ENCODE peak calls at places on chromosomes 4 and X, in five cellular contexts. One of them, this sample, is unnamed.
A peak's percentile ranks its signal among the peaks of the same experiment; 100 is the strongest.

GRCh38 chr4:182895791-182896292 is 21.3 kb downstream of the DCTD start:
- DNase-seq in transverse colon: peak; percentile 12
- DNase-seq in lower leg skin: peak; percentile 25
- DNase-seq in fibroblast of mammary gland: no peak
- DNase-seq in progenitor cell of endocrine pancreas: no peak
- DNase-seq in this sample: no peak

GRCh38 chr4:7779194-7779768 is 160.4 kb downstream of the AFAP1 start:
- DNase-seq in progenitor cell of endocrine pancreas: no peak
- DNase-seq in lower leg skin: no peak
- DNase-seq in fibroblast of mammary gland: peak; percentile 81
- DNase-seq in transverse colon: no peak
- DNase-seq in this sample: no peak

GRCh38 chr4:6776920-6777635 is 5.4 kb upstream of the KIAA0232 start:
- DNase-seq in lower leg skin: no peak
- DNase-seq in transverse colon: no peak
- DNase-seq in fibroblast of mammary gland: no peak
- DNase-seq in progenitor cell of endocrine pancreas: no peak
- DNase-seq in this sample: no peak

GRCh38 chr4:83022724-83023427 is 12.1 kb upstream of the COPS4 start:
- DNase-seq in progenitor cell of endocrine pancreas: no peak
- DNase-seq in lower leg skin: no peak
- DNase-seq in transverse colon: no peak
- DNase-seq in fibroblast of mammary gland: peak; percentile 80
- DNase-seq in this sample: no peak

GRCh38 chr4:109559983-109560686 is at the start of gene MCUB:
- DNase-seq in fibroblast of mammary gland: peak; percentile 85
- DNase-seq in lower leg skin: peak; percentile 97
- DNase-seq in transverse colon: peak; percentile 89
- DNase-seq in progenitor cell of endocrine pancreas: peak; percentile 65
- DNase-seq in this sample: peak; percentile 81

GRCh38 chrX:92247076-92247475 is 467.9 kb downstream of the PCDH11X start:
- DNase-seq in progenitor cell of endocrine pancreas: no peak
- DNase-seq in transverse colon: no peak
- DNase-seq in fibroblast of mammary gland: peak; percentile 1
- DNase-seq in lower leg skin: no peak
- DNase-seq in this sample: no peak

GRCh38 chrX:40094041-40094899 is 3.5 kb downstream of the BCOR start:
- DNase-seq in lower leg skin: peak; percentile 90
- DNase-seq in progenitor cell of endocrine pancreas: no peak
- DNase-seq in transverse colon: peak; percentile 60
- DNase-seq in fibroblast of mammary gland: no peak
- DNase-seq in this sample: peak; percentile 79

GRCh38 chrX:40148439-40149285 is 50.9 kb upstream of the BCOR start:
- DNase-seq in lower leg skin: no peak
- DNase-seq in fibroblast of mammary gland: no peak
- DNase-seq in transverse colon: peak; percentile 54
- DNase-seq in progenitor cell of endocrine pancreas: no peak
- DNase-seq in this sample: no peak

GRCh38 chr4:95107635-95108034 is 349.9 kb downstream of the BMPR1B start:
- DNase-seq in progenitor cell of endocrine pancreas: no peak
- DNase-seq in transverse colon: no peak
- DNase-seq in lower leg skin: no peak
- DNase-seq in fibroblast of mammary gland: peak; percentile 88
- DNase-seq in this sample: no peak

GRCh38 chr4:37661643-37662221 is 24.4 kb downstream of the RELL1 start:
- DNase-seq in progenitor cell of endocrine pancreas: no peak
- DNase-seq in transverse colon: no peak
- DNase-seq in lower leg skin: no peak
- DNase-seq in fibroblast of mammary gland: peak; percentile 65
- DNase-seq in this sample: no peak

GRCh38 chrX:119063428-119063827 is 9.4 kb upstream of the CT47C1 start:
- DNase-seq in transverse colon: no peak
- DNase-seq in lower leg skin: no peak
- DNase-seq in progenitor cell of endocrine pancreas: no peak
- DNase-seq in fibroblast of mammary gland: no peak
- DNase-seq in this sample: no peak

GRCh38 chrX:9573282-9574106 is 108.6 kb downstream of the TBL1X start:
- DNase-seq in transverse colon: no peak
- DNase-seq in lower leg skin: peak; percentile 40
- DNase-seq in fibroblast of mammary gland: no peak
- DNase-seq in progenitor cell of endocrine pancreas: no peak
- DNase-seq in this sample: no peak

GRCh38 chrX:103073442-103073841 is 9.5 kb upstream of the BEX1 start:
- DNase-seq in transverse colon: no peak
- DNase-seq in lower leg skin: no peak
- DNase-seq in progenitor cell of endocrine pancreas: no peak
- DNase-seq in fibroblast of mammary gland: no peak
- DNase-seq in this sample: no peak

GRCh38 chrX:5051831-5052491 is 1176.7 kb downstream of the NLGN4X start:
- DNase-seq in lower leg skin: peak; percentile 86
- DNase-seq in fibroblast of mammary gland: peak; percentile 47
- DNase-seq in progenitor cell of endocrine pancreas: no peak
- DNase-seq in transverse colon: peak; percentile 13
- DNase-seq in this sample: no peak

GRCh38 chr4:93834371-93835066 is 6.0 kb downstream of the ATOH1 start:
- DNase-seq in transverse colon: no peak
- DNase-seq in fibroblast of mammary gland: no peak
- DNase-seq in lower leg skin: no peak
- DNase-seq in progenitor cell of endocrine pancreas: peak; percentile 15
- DNase-seq in this sample: no peak

GRCh38 chr4:169315530-169316306 is 45.0 kb upstream of the SH3RF1 start:
- DNase-seq in fibroblast of mammary gland: peak; percentile 70
- DNase-seq in transverse colon: peak; percentile 13
- DNase-seq in lower leg skin: no peak
- DNase-seq in progenitor cell of endocrine pancreas: no peak
- DNase-seq in this sample: no peak

GRCh38 chrX:109344666-109345065 is 137.2 kb downstream of the GUCY2F start:
- DNase-seq in lower leg skin: no peak
- DNase-seq in progenitor cell of endocrine pancreas: no peak
- DNase-seq in transverse colon: no peak
- DNase-seq in fibroblast of mammary gland: no peak
- DNase-seq in this sample: no peak

GRCh38 chr4:65033899-65034298 is 624.6 kb upstream of the TECRL start:
- DNase-seq in fibroblast of mammary gland: peak; percentile 0
- DNase-seq in transverse colon: no peak
- DNase-seq in lower leg skin: no peak
- DNase-seq in progenitor cell of endocrine pancreas: no peak
- DNase-seq in this sample: no peak

GRCh38 chrX:149079805-149080406 is 425.2 kb downstream of the IDS start:
- DNase-seq in lower leg skin: no peak
- DNase-seq in transverse colon: no peak
- DNase-seq in progenitor cell of endocrine pancreas: no peak
- DNase-seq in fibroblast of mammary gland: no peak
- DNase-seq in this sample: no peak

GRCh38 chr4:1470816-1471442 is 64.7 kb upstream of the NKX1-1 start:
- DNase-seq in progenitor cell of endocrine pancreas: no peak
- DNase-seq in transverse colon: no peak
- DNase-seq in fibroblast of mammary gland: no peak
- DNase-seq in lower leg skin: peak; percentile 79
- DNase-seq in this sample: no peak

GRCh38 chr4:69861756-69862155 is 1.8 kb upstream of the SULT1E1 start:
- DNase-seq in transverse colon: no peak
- DNase-seq in lower leg skin: no peak
- DNase-seq in progenitor cell of endocrine pancreas: no peak
- DNase-seq in fibroblast of mammary gland: no peak
- DNase-seq in this sample: no peak

GRCh38 chr4:120749445-120750151 is 172.9 kb downstream of the PRDM5 start:
- DNase-seq in fibroblast of mammary gland: no peak
- DNase-seq in transverse colon: peak; percentile 72
- DNase-seq in lower leg skin: no peak
- DNase-seq in progenitor cell of endocrine pancreas: no peak
- DNase-seq in this sample: no peak

GRCh38 chr4:158170691-158171455 is 2.0 kb downstream of the GASK1B start:
- DNase-seq in transverse colon: peak; percentile 45
- DNase-seq in lower leg skin: peak; percentile 90
- DNase-seq in progenitor cell of endocrine pancreas: no peak
- DNase-seq in fibroblast of mammary gland: peak; percentile 63
- DNase-seq in this sample: peak; percentile 74

GRCh38 chrX:154991039-154991438 is 31.5 kb downstream of the F8 start:
- DNase-seq in fibroblast of mammary gland: no peak
- DNase-seq in lower leg skin: no peak
- DNase-seq in progenitor cell of endocrine pancreas: no peak
- DNase-seq in transverse colon: no peak
- DNase-seq in this sample: no peak

GRCh38 chrX:42096262-42096939 is 173.0 kb upstream of the CASK start:
- DNase-seq in fibroblast of mammary gland: peak; percentile 73
- DNase-seq in lower leg skin: no peak
- DNase-seq in transverse colon: no peak
- DNase-seq in progenitor cell of endocrine pancreas: no peak
- DNase-seq in this sample: no peak

DNA sequence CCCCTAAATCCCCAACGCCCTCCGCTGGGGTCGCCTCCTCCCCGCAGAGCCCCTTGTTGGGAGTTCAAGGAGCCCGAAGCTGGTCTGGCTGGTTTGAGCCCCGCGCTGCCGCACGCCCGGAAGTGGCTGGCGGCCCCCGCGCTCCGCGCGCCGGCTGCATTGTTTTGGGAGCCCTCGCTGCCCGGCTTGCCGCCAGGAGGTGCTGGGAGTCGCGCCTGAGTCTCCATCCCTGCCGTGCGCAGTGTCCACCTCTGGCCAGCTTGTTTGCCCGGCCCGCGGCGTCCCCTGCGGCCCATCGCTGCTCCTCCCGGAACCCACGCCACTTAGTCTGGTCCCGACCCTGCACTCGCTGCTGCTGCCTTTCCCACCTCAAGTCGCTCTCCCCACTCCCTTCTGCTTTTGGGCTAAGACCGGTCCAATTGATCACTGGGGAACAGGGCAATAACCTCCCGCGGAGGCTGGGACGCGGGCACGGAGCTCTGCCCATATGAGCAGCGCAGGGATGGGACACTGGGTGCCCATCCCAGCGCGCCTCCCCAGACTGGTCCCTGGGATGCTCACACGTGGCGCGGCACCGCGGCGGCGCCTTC is 2.2 kb upstream of the SFRP2 start:
- DNase-seq in progenitor cell of endocrine pancreas: peak; percentile 58
- DNase-seq in fibroblast of mammary gland: peak; percentile 64
- DNase-seq in lower leg skin: peak; percentile 85
- DNase-seq in transverse colon: no peak
- DNase-seq in this sample: peak; percentile 76
- TF ChIP-seq CTCF in progenitor cell of endocrine pancreas: peak; percentile 53
- TF ChIP-seq CTCF in fibroblast of mammary gland: peak; percentile 26
- TF ChIP-seq CTCF in lower leg skin: no peak
- TF ChIP-seq CTCF in transverse colon: no peak
- TF ChIP-seq CTCF in this sample: peak; percentile 69

GRCh38 chr4:19187709-19188108 is 1064.0 kb upstream of the SLIT2 start:
- DNase-seq in progenitor cell of endocrine pancreas: no peak
- DNase-seq in transverse colon: no peak
- DNase-seq in lower leg skin: no peak
- DNase-seq in fibroblast of mammary gland: no peak
- DNase-seq in this sample: no peak

DNA sequence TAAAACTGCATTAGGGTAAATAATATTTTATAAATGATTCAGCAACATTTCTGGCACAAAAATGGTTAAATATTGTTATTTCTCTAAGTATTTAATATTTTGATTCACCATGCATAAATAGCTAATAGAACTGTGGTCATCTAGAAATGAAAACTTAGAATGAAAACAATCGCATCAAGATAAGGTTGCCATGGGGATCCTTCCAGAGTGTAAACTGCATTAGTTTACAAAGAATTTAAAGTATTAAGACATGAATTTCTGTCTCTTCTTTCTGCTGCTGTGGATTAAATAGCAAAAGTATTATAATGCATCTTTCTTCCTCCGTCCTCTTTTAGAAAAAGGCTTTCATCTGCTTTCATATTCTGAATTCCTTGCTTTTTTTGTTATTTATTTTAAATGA is 1064.6 kb upstream of the SLIT2 start:
- DNase-seq in lower leg skin: no peak
- DNase-seq in progenitor cell of endocrine pancreas: no peak
- DNase-seq in transverse colon: no peak
- DNase-seq in fibroblast of mammary gland: no peak
- DNase-seq in this sample: no peak
- TF ChIP-seq CTCF in lower leg skin: no peak
- TF ChIP-seq CTCF in progenitor cell of endocrine pancreas: no peak
- TF ChIP-seq CTCF in transverse colon: no peak
- TF ChIP-seq CTCF in fibroblast of mammary gland: no peak
- TF ChIP-seq CTCF in this sample: no peak

DNA sequence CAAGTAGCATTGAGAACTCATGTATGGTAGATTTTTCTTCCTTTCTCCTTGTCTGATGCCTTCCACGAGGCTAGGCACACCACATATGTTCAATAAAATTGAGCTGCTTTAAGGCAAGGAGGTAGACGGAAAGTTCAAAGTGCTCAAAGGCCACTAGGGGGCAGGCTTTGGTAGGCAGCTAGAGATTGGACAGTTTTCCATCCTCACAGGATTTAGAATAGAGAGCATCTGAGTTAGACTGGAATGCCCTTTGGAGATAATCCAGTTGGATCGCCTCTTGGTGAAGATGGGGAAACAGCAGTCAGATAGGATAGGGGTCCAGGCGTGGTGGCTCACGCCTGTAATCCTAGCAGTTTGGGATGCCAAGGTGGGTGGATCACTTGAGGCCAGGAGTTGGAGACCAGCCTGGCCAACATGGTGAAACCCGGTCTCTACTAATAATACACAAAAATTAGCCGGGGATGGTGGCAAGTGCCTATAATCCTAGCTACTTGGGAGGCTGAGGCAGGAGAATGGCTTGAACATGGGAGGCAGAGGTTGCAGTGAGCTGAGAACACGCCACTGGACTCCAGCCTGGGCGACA is 30.4 kb downstream of the ELF4 start:
- DNase-seq in transverse colon: peak; percentile 67
- DNase-seq in progenitor cell of endocrine pancreas: no peak
- DNase-seq in fibroblast of mammary gland: peak; percentile 83
- DNase-seq in lower leg skin: peak; percentile 93
- DNase-seq in this sample: no peak
- TF ChIP-seq CTCF in transverse colon: peak; percentile 62
- TF ChIP-seq CTCF in progenitor cell of endocrine pancreas: peak; percentile 66
- TF ChIP-seq CTCF in fibroblast of mammary gland: peak; percentile 82
- TF ChIP-seq CTCF in lower leg skin: no peak
- TF ChIP-seq CTCF in this sample: peak; percentile 79

GRCh38 chr4:151166662-151167061 is 67.2 kb downstream of the RPS3A start:
- DNase-seq in transverse colon: no peak
- DNase-seq in progenitor cell of endocrine pancreas: no peak
- DNase-seq in fibroblast of mammary gland: no peak
- DNase-seq in lower leg skin: no peak
- DNase-seq in this sample: no peak

GRCh38 chr4:151158979-151159378 is 59.6 kb downstream of the RPS3A start:
- DNase-seq in progenitor cell of endocrine pancreas: no peak
- DNase-seq in fibroblast of mammary gland: no peak
- DNase-seq in lower leg skin: no peak
- DNase-seq in transverse colon: no peak
- DNase-seq in this sample: no peak

GRCh38 chr4:151167561-151167960 is 68.1 kb downstream of the RPS3A start:
- DNase-seq in fibroblast of mammary gland: no peak
- DNase-seq in transverse colon: no peak
- DNase-seq in lower leg skin: no peak
- DNase-seq in progenitor cell of endocrine pancreas: no peak
- DNase-seq in this sample: no peak

GRCh38 chr4:151165205-151166000 is 66.0 kb downstream of the RPS3A start:
- DNase-seq in progenitor cell of endocrine pancreas: no peak
- DNase-seq in transverse colon: no peak
- DNase-seq in lower leg skin: no peak
- DNase-seq in fibroblast of mammary gland: no peak
- DNase-seq in this sample: no peak

DNA sequence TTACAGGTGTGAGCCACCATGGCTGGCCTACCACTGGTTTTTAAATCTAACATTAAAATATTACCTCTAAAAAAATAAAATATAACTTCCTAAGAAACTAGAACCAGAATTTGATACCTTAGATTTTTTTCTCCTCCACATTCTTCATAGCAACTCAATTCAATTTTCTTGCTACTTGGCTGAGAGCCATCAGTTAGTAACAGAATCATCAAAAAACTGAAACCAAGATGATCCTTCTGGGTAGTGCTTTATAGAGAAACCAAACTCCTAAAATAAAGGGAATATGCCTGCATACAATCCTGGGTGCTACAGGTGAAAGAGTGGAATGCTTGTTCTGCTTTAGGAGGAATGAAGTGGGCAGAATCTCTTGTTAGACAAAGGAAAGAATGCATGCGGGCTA is 64.4 kb downstream of the RPS3A start:
- DNase-seq in lower leg skin: no peak
- DNase-seq in transverse colon: no peak
- DNase-seq in progenitor cell of endocrine pancreas: no peak
- DNase-seq in fibroblast of mammary gland: no peak
- DNase-seq in this sample: no peak
- TF ChIP-seq CTCF in lower leg skin: no peak
- TF ChIP-seq CTCF in transverse colon: no peak
- TF ChIP-seq CTCF in progenitor cell of endocrine pancreas: no peak
- TF ChIP-seq CTCF in fibroblast of mammary gland: no peak
- TF ChIP-seq CTCF in this sample: no peak

This sample was measured in type B pancreatic cell.